ENCODE peak calls at places on chromosome 20, in six cellular contexts. Z is heart left ventricle, X is right lobe of liver, I is IMR-90, D is ovary, V is body of pancreas. O is an unnamed sample. For H3K9me3, the result is how much of the 10 kb centered on the place peaks cover.

GRCh38 chr20:59437601-59438031 is 137.2 kb downstream of the EDN3 start:
- DNase-seq in Z (no peak), X (no peak), I (no peak), D (no peak), V (no peak), O (no peak)

GRCh38 chr20:51497542-51498467 is 44.7 kb downstream of the NFATC2 start:
- DNase-seq in Z (peak), X (no peak), I (peak), D (no peak), V (no peak), O (no peak)

GRCh38 chr20:42747765-42748411 is 441.8 kb downstream of the PTPRT start:
- DNase-seq in Z (no peak), X (no peak), I (no peak), D (no peak), V (no peak), O (no peak)

GRCh38 chr20:34703573-34704176 is 469 bp upstream of the TP53INP2 start:
- DNase-seq in Z (no peak), X (peak), I (peak), D (no peak), V (no peak), O (peak)

GRCh38 chr20:24148372-24148771 is 159.8 kb upstream of the GGTLC1 start:
- DNase-seq in Z (no peak), X (no peak), I (no peak), D (no peak), V (no peak), O (no peak)

GRCh38 chr20:25179439-25180089 is 15.9 kb upstream of the ENTPD6 start:
- DNase-seq in Z (no peak), X (no peak), I (no peak), D (no peak), V (no peak), O (no peak)

GRCh38 chr20:34458631-34459030 is 57.6 kb upstream of the DYNLRB1 start:
- DNase-seq in Z (no peak), X (no peak), I (peak), D (no peak), V (no peak), O (no peak)

GRCh38 chr20:56005389-56005715 is at the start of gene CBLN4:
- DNase-seq in Z (no peak), X (no peak), I (no peak), D (peak), V (no peak), O (no peak)

GRCh38 chr20:36004045-36004444 is 35.7 kb downstream of the CNBD2 start:
- DNase-seq in Z (no peak), X (no peak), I (no peak), D (no peak), V (no peak), O (no peak)

GRCh38 chr20:25021336-25021735 is 28.8 kb upstream of the APMAP start:
- DNase-seq in Z (no peak), X (peak), I (no peak), D (no peak), V (peak), O (no peak)

GRCh38 chr20:57883761-57884160 is 173.9 kb upstream of the PMEPA1 start:
- DNase-seq in Z (no peak), X (no peak), I (no peak), D (no peak), V (no peak), O (no peak)

GRCh38 chr20:36632487-36633284 is 13.3 kb downstream of the SLA2 start:
- DNase-seq in Z (no peak), X (no peak), I (no peak), D (no peak), V (no peak), O (no peak)

GRCh38 chr20:53099851-53100250 is 127.7 kb downstream of the TSHZ2 start:
- DNase-seq in Z (no peak), X (no peak), I (no peak), D (no peak), V (no peak), O (no peak)

GRCh38 chr20:6767536-6768227 is at the start of gene BMP2:
- DNase-seq in Z (peak), X (peak), I (peak), D (peak), V (peak), O (peak)
- TF ChIP-seq POLR2A in Z (no peak), X (peak), I (no peak), D (no peak), V (peak), O (no peak)

DNA sequence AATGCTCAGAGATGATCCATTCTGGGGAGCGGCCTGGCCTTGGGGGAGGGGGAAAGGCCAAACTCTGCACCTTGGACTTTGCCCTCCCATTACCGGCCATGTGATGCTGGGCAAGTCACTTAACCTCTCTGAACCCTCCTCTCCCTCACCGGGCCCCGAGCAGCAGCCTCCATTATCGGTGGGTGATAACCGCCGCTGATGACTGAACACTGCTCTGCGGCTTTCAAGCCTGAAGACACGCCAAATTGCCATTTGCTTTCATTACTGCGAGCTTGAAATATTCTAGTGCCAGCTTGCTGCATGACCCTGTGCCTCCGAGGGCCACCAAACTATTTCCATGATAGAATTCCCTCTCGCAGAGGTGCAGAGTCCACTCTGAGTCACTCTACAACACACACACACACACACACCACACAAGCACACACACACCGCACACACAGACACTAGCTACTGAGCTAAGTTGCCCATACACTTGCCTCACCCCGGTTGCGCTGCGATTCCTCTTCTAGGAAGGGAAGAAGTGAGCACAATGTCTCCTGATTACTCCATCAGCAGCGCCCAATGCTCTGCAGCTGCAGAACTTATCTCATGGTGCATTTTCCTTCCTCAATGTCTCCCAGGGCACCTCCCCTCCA is 20.6 kb upstream of the SIRPA start:
- DNase-seq in Z (no peak), X (no peak), I (peak), D (no peak), V (no peak), O (no peak)
- H3K9me3 ChIP-seq in Z (under half), X (under half), I (under half), D (under half), V (under half), O (under half)

GRCh38 chr20:41510224-41510623 is 108.0 kb downstream of the CHD6 start:
- DNase-seq in Z (no peak), X (no peak), I (no peak), D (no peak), V (no peak), O (no peak)

GRCh38 chr20:41509316-41509715 is 108.9 kb downstream of the CHD6 start:
- DNase-seq in Z (no peak), X (no peak), I (no peak), D (no peak), V (no peak), O (peak)

GRCh38 chr20:41507851-41508250 is 110.3 kb downstream of the CHD6 start:
- DNase-seq in Z (no peak), X (no peak), I (no peak), D (no peak), V (no peak), O (no peak)

GRCh38 chr20:41509801-41510200 is 108.4 kb downstream of the CHD6 start:
- DNase-seq in Z (no peak), X (peak), I (peak), D (no peak), V (no peak), O (peak)

DNA sequence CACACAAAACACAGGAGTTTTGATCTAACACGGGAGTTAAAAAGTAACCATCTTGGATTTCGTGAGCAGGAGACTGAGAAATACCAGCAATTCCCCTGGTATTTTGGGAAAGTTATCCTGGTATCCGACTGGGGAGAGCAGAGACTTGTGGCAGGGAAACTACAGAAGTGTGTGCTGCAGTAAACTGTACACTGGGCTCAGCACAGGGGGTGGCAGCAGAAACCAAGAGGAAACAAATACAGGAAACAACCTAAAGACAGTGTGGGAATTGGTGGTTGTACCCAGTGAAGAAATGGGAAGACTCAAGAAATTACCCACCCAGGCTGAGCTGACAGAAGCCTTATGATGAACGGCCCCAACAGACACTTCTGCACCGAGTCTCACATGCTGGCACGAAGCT is 109.8 kb downstream of the CHD6 start:
- DNase-seq in Z (no peak), X (no peak), I (no peak), D (no peak), V (no peak), O (no peak)
- TF ChIP-seq POLR2A in Z (no peak), X (no peak), I (no peak), D (no peak), V (no peak), O (no peak)

GRCh38 chr20:45392733-45393132 is 14.6 kb upstream of the TP53TG5 start:
- DNase-seq in Z (no peak), X (no peak), I (no peak), D (no peak), V (no peak), O (no peak)
- H3K9me3 ChIP-seq in Z (under half), X (under half), I (under half), D (under half), V (under half), O (under half)

DNA sequence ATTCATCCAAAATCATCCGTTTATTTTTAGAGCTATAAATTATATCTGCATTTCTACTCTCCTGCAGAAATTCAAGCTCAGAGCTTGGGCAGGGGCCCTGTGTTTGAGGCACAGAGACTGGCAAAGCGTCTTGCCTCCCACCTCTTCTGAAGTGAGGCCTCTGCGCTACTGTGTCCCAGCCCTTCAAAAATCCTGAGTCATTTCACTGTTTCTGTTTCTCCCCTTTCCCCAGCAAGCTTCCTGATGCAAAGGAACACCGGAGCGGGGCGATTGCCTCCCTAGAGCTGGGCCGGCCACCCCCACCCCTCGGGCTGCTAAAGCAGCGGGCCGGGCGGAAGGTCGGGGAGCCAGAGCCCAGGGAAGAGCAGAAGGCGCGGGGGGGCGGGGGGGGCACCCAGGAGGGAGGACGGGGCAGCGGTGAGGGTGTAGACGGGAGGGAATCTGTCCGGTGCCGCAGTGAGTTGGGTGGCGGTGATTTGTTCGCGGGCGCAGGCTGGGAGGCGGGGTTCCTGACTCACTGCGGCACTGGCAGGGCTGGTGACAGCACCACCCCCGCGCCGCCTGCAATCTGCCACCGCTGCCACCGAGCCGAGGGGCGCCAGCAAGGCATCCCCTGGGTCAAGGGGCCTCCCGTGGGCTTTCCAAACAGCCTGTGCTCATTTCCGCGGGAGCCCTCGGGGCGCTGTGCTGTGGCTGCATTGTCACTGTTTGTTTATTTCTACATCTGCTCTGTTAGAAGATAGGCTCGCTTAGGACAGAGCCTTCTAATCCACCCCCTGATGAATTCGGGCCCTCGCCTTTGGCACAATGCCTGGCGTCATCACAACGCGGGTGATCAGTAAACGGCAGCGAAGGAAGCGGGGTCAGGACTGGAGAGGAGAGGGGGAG is 46.5 kb upstream of the SNAP25 start:
- DNase-seq in Z (peak), X (peak), I (peak), D (peak), V (peak), O (peak)
- TF ChIP-seq POLR2A in Z (no peak), X (no peak), I (no peak), D (no peak), V (peak), O (no peak)

GRCh38 chr20:49286689-49287551 is 9.1 kb upstream of the ZNFX1 start:
- DNase-seq in Z (no peak), X (no peak), I (peak), D (no peak), V (no peak), O (no peak)

GRCh38 chr20:49284818-49285217 is 7.0 kb upstream of the ZNFX1 start:
- DNase-seq in Z (no peak), X (no peak), I (no peak), D (no peak), V (no peak), O (no peak)

GRCh38 chr20:49283703-49284625 is 6.1 kb upstream of the ZNFX1 start:
- DNase-seq in Z (no peak), X (no peak), I (no peak), D (no peak), V (no peak), O (no peak)

GRCh38 chr20:49285813-49286494 is 8.1 kb upstream of the ZNFX1 start:
- DNase-seq in Z (no peak), X (no peak), I (no peak), D (no peak), V (no peak), O (no peak)

GRCh38 chr20:49285233-49285668 is 7.4 kb upstream of the ZNFX1 start:
- DNase-seq in Z (no peak), X (no peak), I (no peak), D (no peak), V (no peak), O (no peak)
- H3K9me3 ChIP-seq in Z (half or more), X (under half), I (under half), D (under half), V (under half), O (under half)